ENCODE peak calls at places on chromosomes 7 and 10, in five cellular contexts. E is hippocampal formation, G is NCI-H1105, U is renal cortical epithelial cell, K is GM12892. W is an unnamed sample.

GRCh38 chr7:4709187-4709586 is 27.1 kb downstream of the FOXK1 start:
- DNase-seq in E (no peak), G (no peak), U (no peak), K (no peak), W (no peak)

GRCh38 chr10:104880655-104881222 is 239.6 kb downstream of the SORCS3 start:
- DNase-seq in E (no peak), G (no peak), U (no peak), K (no peak), W (no peak)

GRCh38 chr7:89503281-89503680 is 651.0 kb upstream of the STEAP1 start:
- DNase-seq in E (no peak), G (no peak), U (no peak), K (no peak), W (no peak)

GRCh38 chr10:5861269-5862031 is 28.2 kb downstream of the ANKRD16 start:
- DNase-seq in E (no peak), G (no peak), U (peak), K (no peak), W (no peak)

GRCh38 chr10:106938448-106939014 is 226.0 kb downstream of the SORCS1 start:
- DNase-seq in E (no peak), G (no peak), U (peak), K (no peak), W (no peak)

GRCh38 chr10:121148901-121149300 is 297.7 kb downstream of the WDR11 start:
- DNase-seq in E (no peak), G (no peak), U (no peak), K (no peak), W (no peak)

GRCh38 chr7:138161600-138162081 is 85.4 kb downstream of the AKR1D1 start:
- DNase-seq in E (peak), G (peak), U (peak), K (peak), W (peak)

GRCh38 chr10:80195046-80195574 is 10.2 kb downstream of the ANXA11 start:
- DNase-seq in E (no peak), G (no peak), U (no peak), K (no peak), W (no peak)

GRCh38 chr7:102908676-102909075 is 4.1 kb upstream of the LRRC17 start:
- DNase-seq in E (no peak), G (no peak), U (no peak), K (no peak), W (no peak)

GRCh38 chr10:75544923-75545322 is 113.5 kb downstream of the LRMDA start:
- DNase-seq in E (no peak), G (no peak), U (peak), K (no peak), W (no peak)

GRCh38 chr7:76356823-76357222 is 2.0 kb downstream of the YWHAG start:
- DNase-seq in E (no peak), G (peak), U (peak), K (no peak), W (peak)

W was measured in NCI-H1436.